ENCODE peak calls at places on chromosomes 4 and X, in four cellular contexts. N is GM13976, E is heart left ventricle, W is B cell. C is an unnamed sample.

GRCh38 chr4:75834772-75835154 is 67.5 kb downstream of the PPEF2 start:
- DNase-seq in W (no peak), E (no peak), N (no peak), C (no peak)

GRCh38 chr4:170776983-170777382 is 687.2 kb upstream of the AADAT start:
- DNase-seq in N (no peak), E (no peak), W (no peak), C (no peak)

GRCh38 chr4:176569301-176569700 is 223.4 kb downstream of the VEGFC start:
- DNase-seq in W (no peak), N (no peak), E (no peak), C (no peak)

GRCh38 chrX:39574178-39574577 is 523.6 kb downstream of the BCOR start:
- DNase-seq in N (no peak), W (no peak), E (no peak), C (no peak)

GRCh38 chr4:110042540-110043517 is 130.1 kb downstream of the EGF start:
- DNase-seq in N (no peak), W (no peak), E (no peak), C (no peak)

GRCh38 chr4:142314686-142315085 is 531.4 kb downstream of the INPP4B start:
- DNase-seq in E (no peak), N (no peak), W (no peak), C (no peak)

GRCh38 chrX:38358274-38358673 is 5.9 kb downstream of the OTC start:
- DNase-seq in N (no peak), E (no peak), W (no peak), C (no peak)

GRCh38 chrX:40663880-40664630 is 16.7 kb upstream of the CXorf38 start:
- DNase-seq in E (peak; percentile 26), N (no peak), W (no peak), C (no peak)

GRCh38 chrX:113369056-113369455 is 528.4 kb upstream of the AMOT start:
- DNase-seq in N (no peak), W (no peak), E (no peak), C (no peak)

GRCh38 chr4:168978001-168978700 is 31.9 kb downstream of the CBR4 start:
- DNase-seq in N (no peak), W (no peak), E (no peak), C (no peak)

GRCh38 chr4:100428051-100428450 is 89.8 kb downstream of the EMCN start:
- DNase-seq in N (no peak), W (no peak), E (no peak), C (no peak)

GRCh38 chrX:153539979-153540358 is 22.5 kb downstream of the ATP2B3 start:
- DNase-seq in E (no peak), N (no peak), W (no peak), C (no peak)

DNA sequence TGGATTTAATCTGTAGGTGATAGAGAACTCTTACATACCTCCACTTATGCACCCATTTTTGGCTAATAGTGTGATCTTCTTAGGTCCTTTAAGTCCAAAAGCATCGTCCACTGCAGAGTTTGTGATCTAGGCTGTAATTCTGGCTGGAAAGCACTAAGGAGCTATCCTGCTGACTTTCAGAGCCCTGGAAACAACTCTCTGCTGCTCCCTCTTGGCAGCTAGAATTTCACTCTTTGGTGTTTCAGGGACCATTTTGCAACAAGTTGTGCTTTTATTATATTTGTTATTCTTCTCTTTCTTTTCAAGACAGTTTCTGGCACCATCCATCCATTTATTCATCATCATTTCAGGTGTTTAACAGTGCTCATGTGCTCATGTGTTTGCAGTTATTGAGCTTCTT is 130.0 kb downstream of the RBM46 start:
- DNase-seq in E (no peak), N (no peak), W (no peak), C (no peak)
- TF ChIP-seq CTCF in E (no peak), N (no peak), W (no peak), C (no peak)

GRCh38 chr4:48269861-48270515 is 350 bp upstream of the TEC start:
- DNase-seq in E (peak; percentile 94), N (peak; percentile 99), W (peak; percentile 95), C (peak; percentile 98)
- TF ChIP-seq CTCF in E (peak; percentile 34), N (peak; percentile 31), W (peak; percentile 23), C (peak; percentile 36)

GRCh38 chrX:19566359-19567141 is 51.2 kb upstream of the MAP3K15 start:
- DNase-seq in E (no peak), N (no peak), W (peak; percentile 21), C (no peak)

GRCh38 chrX:19564606-19565005 is 49.3 kb upstream of the MAP3K15 start:
- DNase-seq in E (no peak), N (no peak), W (no peak), C (no peak)

GRCh38 chrX:19563327-19563726 is 48.0 kb upstream of the MAP3K15 start:
- DNase-seq in E (no peak), W (no peak), N (no peak), C (no peak)

GRCh38 chrX:19563746-19564145 is 48.4 kb upstream of the MAP3K15 start:
- DNase-seq in W (no peak), E (peak; percentile 38), N (no peak), C (no peak)

GRCh38 chrX:19565605-19566004 is 50.3 kb upstream of the MAP3K15 start:
- DNase-seq in E (no peak), W (no peak), N (no peak), C (no peak)
- TF ChIP-seq CTCF in E (no peak), W (no peak), N (no peak), C (no peak)

GRCh38 chr4:61517144-61517543 is 317.0 kb downstream of the ADGRL3 start:
- DNase-seq in E (no peak), W (no peak), N (no peak), C (no peak)
- TF ChIP-seq CTCF in E (no peak), W (no peak), N (no peak), C (peak; percentile 9)

GRCh38 chr4:66169341-66169740 is 499.1 kb upstream of the EPHA5 start:
- DNase-seq in W (no peak), E (no peak), N (no peak), C (peak; percentile 6)
- TF ChIP-seq CTCF in W (no peak), E (no peak), N (no peak), C (peak; percentile 28)

GRCh38 chr4:122293374-122294365 is 85.1 kb upstream of the ADAD1 start:
- DNase-seq in E (peak; percentile 18), W (no peak), N (no peak), C (no peak)
- TF ChIP-seq CTCF in E (no peak), W (no peak), N (no peak), C (no peak)

GRCh38 chr4:108637856-108638255 is 12.5 kb upstream of the OSTC start:
- DNase-seq in E (no peak), W (no peak), N (no peak), C (no peak)
- TF ChIP-seq CTCF in E (no peak), W (no peak), N (no peak), C (no peak)

DNA sequence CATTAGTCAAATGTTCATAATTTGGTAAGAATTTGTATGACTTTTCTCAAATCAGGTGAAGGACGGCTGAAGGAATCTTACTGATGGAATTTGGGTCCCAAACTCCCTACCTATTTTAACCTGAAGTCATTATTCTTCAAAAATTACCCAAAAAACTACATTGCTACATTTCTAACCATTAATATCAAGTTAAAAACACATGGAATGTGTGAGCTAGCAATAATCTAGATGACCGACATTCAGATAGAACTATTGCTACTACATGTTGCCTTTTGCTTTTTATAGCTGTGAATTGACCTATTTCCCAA is 25.3 kb upstream of the WWC2 start:
- DNase-seq in W (no peak), E (no peak), N (no peak), C (no peak)
- TF ChIP-seq CTCF in W (peak; percentile 35), E (no peak), N (no peak), C (no peak)

DNA sequence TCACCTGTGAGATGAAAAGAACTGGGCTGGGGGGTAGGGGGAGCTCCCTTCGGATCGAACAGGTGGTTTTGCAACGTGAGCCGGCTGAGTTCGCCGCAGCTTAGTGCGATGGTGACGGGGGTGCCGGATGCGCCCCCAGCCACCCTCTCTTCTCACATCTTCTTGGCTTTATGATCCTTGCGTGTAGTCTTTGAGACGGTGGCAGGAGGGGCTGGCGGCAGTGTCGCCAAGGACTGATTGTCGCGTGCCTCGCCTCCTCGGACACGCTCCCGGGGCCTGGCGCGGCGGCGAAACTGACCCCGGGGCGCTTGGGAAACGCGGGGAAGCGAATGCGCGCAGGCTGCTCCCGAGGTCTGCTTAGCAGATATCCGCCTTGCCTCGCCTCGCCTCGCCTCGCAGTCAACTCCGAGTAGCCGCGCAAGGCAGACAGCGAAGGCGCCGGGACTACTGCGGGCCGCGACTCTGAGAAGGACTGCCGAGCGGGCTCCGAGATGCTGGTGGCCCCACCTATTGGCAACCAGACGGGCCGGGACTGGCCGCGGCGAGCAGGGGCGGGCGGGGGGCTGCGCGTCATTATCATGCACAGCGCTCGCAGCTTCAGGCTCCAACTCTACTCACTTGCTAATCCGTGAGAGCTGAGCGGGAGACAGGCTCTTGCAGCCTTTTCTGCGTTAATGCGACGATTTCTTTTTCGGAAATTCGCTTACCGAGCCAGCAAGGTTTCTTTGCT is 1.5 kb downstream of the GRID2 start:
- DNase-seq in E (peak; percentile 49), N (peak; percentile 33), W (no peak), C (peak; percentile 21)
- TF ChIP-seq CTCF in E (no peak), N (no peak), W (no peak), C (no peak)

GRCh38 chr4:39435875-39436563 is 22.7 kb downstream of the RPL9 start:
- DNase-seq in N (no peak), W (no peak), E (no peak), C (no peak)
- TF ChIP-seq CTCF in N (no peak), W (no peak), E (no peak), C (peak; percentile 31)

C was measured in GM13977.